ENCODE peak calls at places on chromosomes 4 and X, in eight cellular contexts. B, K, M, Z, W, H, Y and U are unnamed samples.

GRCh38 chrX:2894885-2895292 is 34.2 kb downstream of the ARSD start:
- DNase-seq in W (peak), Z (no peak), Y (no peak), M (no peak), H (no peak), B (no peak), K (no peak), U (no peak)

GRCh38 chr4:84874619-84875018 is 91.9 kb downstream of the WDFY3 start:
- DNase-seq in K (no peak), H (no peak), W (no peak), Z (no peak), B (no peak), M (no peak), Y (no peak), U (no peak)

GRCh38 chr4:154731756-154732155 is 12.0 kb upstream of the LRAT start:
- DNase-seq in W (no peak), B (no peak), M (no peak), H (no peak), Z (no peak), K (no peak), Y (no peak), U (no peak)

GRCh38 chr4:20266215-20267082 is 14.7 kb downstream of the SLIT2 start:
- DNase-seq in M (no peak), W (no peak), Y (no peak), H (no peak), K (no peak), Z (no peak), B (no peak), U (no peak)

GRCh38 chr4:160510925-160511324 is 1408.0 kb downstream of the RAPGEF2 start:
- DNase-seq in Y (no peak), M (no peak), H (no peak), W (peak), Z (no peak), K (no peak), B (no peak), U (no peak)

GRCh38 chr4:15400911-15401671 is 26.7 kb upstream of the C1QTNF7 start:
- DNase-seq in B (peak), W (peak), Z (peak), M (no peak), Y (peak), K (peak), H (peak), U (no peak)

GRCh38 chr4:87559090-87559837 is 30.1 kb upstream of the SPARCL1 start:
- DNase-seq in B (no peak), Z (peak), M (no peak), H (peak), Y (peak), K (no peak), W (no peak), U (peak)

GRCh38 chr4:75727073-75727472 is 2.7 kb downstream of the USO1 start:
- DNase-seq in M (no peak), B (no peak), Y (no peak), W (no peak), Z (no peak), H (no peak), K (no peak), U (no peak)

GRCh38 chr4:99651370-99651769 is 6.3 kb downstream of the C4orf54 start:
- DNase-seq in Y (no peak), K (no peak), H (no peak), W (no peak), Z (no peak), M (no peak), B (no peak), U (no peak)

GRCh38 chrX:124289443-124289842 is 43.0 kb upstream of the TEX13D start:
- DNase-seq in K (no peak), W (no peak), M (no peak), Z (no peak), Y (no peak), H (no peak), B (no peak), U (no peak)

GRCh38 chr4:2818351-2818939 is 25.2 kb upstream of the ADD1 start:
- DNase-seq in H (no peak), B (no peak), Y (no peak), Z (no peak), M (no peak), W (no peak), K (peak), U (no peak)